ENCODE peak calls at places on chromosomes 2 and 18, in six cellular contexts. A, L, G, T, U and S are unnamed samples.

GRCh38 chr2:200677161-200677560 is 91.3 kb downstream of the AOX1 start:
- DNase-seq in A (no peak), U (no peak), G (no peak), L (no peak), T (no peak), S (no peak)

GRCh38 chr18:7545734-7546133 is 21.4 kb upstream of the PTPRM start:
- DNase-seq in T (no peak), A (no peak), G (no peak), L (no peak), U (no peak), S (no peak)

GRCh38 chr2:167504061-167504460 is 615.8 kb downstream of the XIRP2 start:
- DNase-seq in A (no peak), G (no peak), U (no peak), T (no peak), L (no peak), S (no peak)

GRCh38 chr2:53475320-53475719 is 292.3 kb upstream of the CHAC2 start:
- DNase-seq in T (no peak), U (no peak), G (peak; percentile 55), A (peak; percentile 86), L (no peak), S (no peak)

GRCh38 chr18:21786526-21786925 is 45.9 kb downstream of the MIB1 start:
- DNase-seq in L (no peak), G (no peak), U (no peak), A (no peak), T (no peak), S (no peak)

GRCh38 chr2:204468689-204469429 is 76.4 kb upstream of the PARD3B start:
- DNase-seq in G (peak; percentile 85), T (no peak), L (no peak), A (no peak), U (no peak), S (peak; percentile 14)

GRCh38 chr2:237429761-237430160 is 15.8 kb upstream of the COL6A3 start:
- DNase-seq in L (no peak), T (no peak), A (no peak), G (no peak), U (no peak), S (no peak)

GRCh38 chr2:43519711-43520221 is 76.1 kb downstream of the THADA start:
- DNase-seq in U (no peak), G (peak; percentile 99), L (no peak), A (peak; percentile 33), T (peak; percentile 60), S (no peak)

GRCh38 chr2:179180242-179180641 is 84.4 kb downstream of the SESTD1 start:
- DNase-seq in L (no peak), A (no peak), T (no peak), U (no peak), G (no peak), S (no peak)

GRCh38 chr18:23856466-23857175 is 157.9 kb upstream of the TTC39C start:
- DNase-seq in U (no peak), G (no peak), A (no peak), T (no peak), L (no peak), S (no peak)

GRCh38 chr2:95303191-95303914 is 6.2 kb downstream of the KCNIP3 start:
- DNase-seq in L (no peak), G (no peak), A (no peak), T (no peak), U (no peak), S (no peak)

GRCh38 chr2:68190991-68191731 is 33.5 kb downstream of the PNO1 start:
- DNase-seq in U (peak; percentile 31), T (no peak), A (peak; percentile 54), L (no peak), G (peak; percentile 73), S (no peak)

GRCh38 chr2:27671235-27671634 is 7.5 kb downstream of the SLC4A1AP start:
- DNase-seq in A (no peak), T (no peak), G (no peak), L (no peak), U (no peak), S (no peak)

GRCh38 chr2:132439703-132440398 is 23.2 kb downstream of the GPR39 start:
- DNase-seq in A (peak; percentile 30), U (peak; percentile 12), G (peak; percentile 31), T (no peak), L (no peak), S (no peak)

GRCh38 chr2:187586091-187586632 is 31.9 kb upstream of the TFPI start:
- DNase-seq in U (no peak), L (no peak), T (no peak), G (peak; percentile 40), A (peak; percentile 36), S (no peak)
- TF ChIP-seq CTCF in U (no peak), L (no peak), T (no peak), G (no peak), A (no peak), S (no peak)

GRCh38 chr2:217000406-217000805 is 140.5 kb upstream of the TNP1 start:
- DNase-seq in T (no peak), A (no peak), G (no peak), L (no peak), U (no peak), S (no peak)

GRCh38 chr2:217006217-217006616 is 146.4 kb upstream of the TNP1 start:
- DNase-seq in L (no peak), T (no peak), A (no peak), G (no peak), U (no peak), S (no peak)

GRCh38 chr2:217010173-217010572 is 150.3 kb upstream of the TNP1 start:
- DNase-seq in T (no peak), U (no peak), L (no peak), A (no peak), G (no peak), S (no peak)

GRCh38 chr2:217001740-217002139 is 141.9 kb upstream of the TNP1 start:
- DNase-seq in L (no peak), A (no peak), G (no peak), U (no peak), T (no peak), S (no peak)

DNA sequence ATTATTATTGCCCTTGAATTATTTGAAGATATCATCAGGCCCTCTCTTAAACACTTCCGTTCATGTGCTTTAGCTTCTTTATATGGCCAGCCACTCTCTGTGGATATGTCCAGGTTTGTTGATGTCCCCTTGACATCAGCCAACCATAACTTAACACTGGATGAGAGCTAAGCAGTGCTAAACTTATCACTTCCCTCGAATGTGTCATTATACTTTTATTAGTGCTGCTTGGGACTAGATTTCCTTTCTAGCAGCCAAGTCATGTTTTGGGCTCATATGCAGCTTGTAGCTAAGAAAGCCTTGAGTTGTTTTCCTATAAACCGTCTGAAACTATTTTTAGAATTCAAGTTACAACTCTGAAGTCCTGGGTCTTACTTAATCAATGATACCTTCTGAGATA is 144.8 kb upstream of the TNP1 start:
- DNase-seq in U (no peak), G (no peak), A (no peak), T (no peak), L (no peak), S (no peak)
- H3K27ac ChIP-seq in U (no peak overlapping the region), G (no peak overlapping the region), A (no peak overlapping the region), T (no peak overlapping the region), L (no peak overlapping the region), S (no peak overlapping the region)

DNA sequence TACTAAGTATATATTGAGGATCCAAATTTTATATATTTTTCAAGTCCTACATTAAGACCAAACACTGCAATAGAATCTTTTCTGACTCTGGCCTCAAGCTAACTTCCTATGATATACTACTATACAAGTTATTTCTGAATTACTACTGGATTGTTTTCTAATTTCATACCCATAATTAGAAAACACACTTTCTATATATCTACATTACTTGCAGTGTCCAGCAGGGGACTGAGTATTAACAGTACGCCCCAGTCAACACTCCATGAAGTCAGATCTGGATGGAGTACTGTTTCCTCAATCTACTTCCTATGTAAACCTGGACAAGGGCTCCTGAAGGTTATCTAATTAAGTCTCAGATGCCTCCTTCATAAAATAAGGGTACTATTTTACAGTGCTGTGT is 26.5 kb downstream of the RMP24 start:
- DNase-seq in G (no peak), T (no peak), U (no peak), L (no peak), A (no peak), S (no peak)
- TF ChIP-seq CTCF in G (peak; percentile 48), T (no peak), U (no peak), L (peak; percentile 32), A (peak; percentile 24), S (no peak)

GRCh38 chr2:172248381-172249173 is 145.9 kb upstream of the DLX2 start:
- DNase-seq in G (peak; percentile 70), T (no peak), L (no peak), U (no peak), A (peak; percentile 93), S (no peak)
- H3K27ac ChIP-seq in G (peak overlapping the region; percentile 77), T (no peak overlapping the region), L (no peak overlapping the region), U (no peak overlapping the region), A (peak overlapping the region; percentile 95), S (no peak overlapping the region)

GRCh38 chr2:206004004-206004693 is 81.8 kb downstream of the INO80D start:
- DNase-seq in G (no peak), T (no peak), U (no peak), L (peak; percentile 51), A (no peak), S (no peak)
- TF ChIP-seq CTCF in G (peak; percentile 10), T (peak; percentile 54), U (no peak), L (peak; percentile 64), A (no peak), S (no peak)

GRCh38 chr2:36589230-36589630 is 8.7 kb downstream of the FEZ2 start:
- DNase-seq in T (no peak), L (no peak), U (no peak), A (no peak), G (no peak), S (no peak)

GRCh38 chr2:36587091-36587490 is 10.9 kb downstream of the FEZ2 start:
- DNase-seq in L (no peak), U (no peak), G (no peak), A (no peak), T (no peak), S (no peak)

GRCh38 chr2:36587556-36587955 is 10.4 kb downstream of the FEZ2 start:
- DNase-seq in A (no peak), U (no peak), G (no peak), T (no peak), L (no peak), S (no peak)

GRCh38 chr2:36584148-36584794 is 13.7 kb downstream of the FEZ2 start:
- DNase-seq in G (no peak), U (no peak), L (no peak), T (no peak), A (no peak), S (no peak)

DNA sequence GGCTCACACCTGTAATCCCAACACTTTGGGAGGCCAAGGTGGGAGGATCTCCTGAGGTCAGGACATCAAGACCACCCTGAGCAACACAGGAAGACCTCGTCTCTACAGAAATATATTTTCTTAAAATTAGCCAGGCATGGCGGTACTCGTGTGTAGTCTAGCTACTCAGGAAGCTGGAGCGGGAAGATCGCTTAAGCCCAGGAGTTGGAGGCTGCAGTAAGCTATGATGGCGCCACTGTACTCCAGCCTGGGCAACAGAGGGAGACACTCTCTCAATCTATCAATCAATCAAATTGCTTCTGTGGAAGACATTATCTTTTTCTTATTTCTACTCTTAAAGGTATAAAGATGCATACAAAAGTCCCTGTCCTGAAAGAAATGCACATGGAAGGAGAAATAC is 11.3 kb downstream of the FEZ2 start:
- DNase-seq in L (no peak), G (no peak), U (no peak), T (no peak), A (no peak), S (no peak)
- H3K27ac ChIP-seq in L (no peak overlapping the region), G (no peak overlapping the region), U (no peak overlapping the region), T (no peak overlapping the region), A (no peak overlapping the region), S (peak overlapping the region; percentile 97)